ENCODE peak calls at places on chromosomes 16 and 17, in nine cellular contexts. I is vagina, C is neural crest cell, S is cardiac muscle cell, P is right lobe of liver, T is heart right ventricle, J is HFFc6, D is brain microvascular endothelial cell, G is mammary epithelial cell. W is an unnamed sample.

GRCh38 chr17:67324330-67324729 is 42.0 kb downstream of the PSMD12 start:
- DNase-seq in G (no peak), D (no peak), C (no peak), S (no peak), T (no peak), J (no peak), I (no peak), P (no peak), W (no peak)

GRCh38 chr17:34874496-34874895 is 86.8 kb downstream of the CCT6B start:
- DNase-seq in P (no peak), I (no peak), S (no peak), T (no peak), C (no peak), J (no peak), D (no peak), G (no peak), W (no peak)

GRCh38 chr16:73176577-73177013 is 128.7 kb upstream of the ZFHX3 start:
- DNase-seq in I (no peak), P (no peak), D (peak), T (no peak), C (no peak), J (peak), G (peak), S (peak), W (no peak)

GRCh38 chr17:28174352-28175046 is 132.0 kb downstream of the NLK start:
- DNase-seq in I (no peak), T (no peak), D (no peak), G (peak), S (no peak), J (no peak), C (no peak), P (no peak), W (no peak)

GRCh38 chr16:24013733-24014645 is 178.2 kb downstream of the PRKCB start:
- DNase-seq in P (no peak), D (no peak), S (no peak), J (no peak), T (peak), I (no peak), C (no peak), G (peak), W (no peak)

GRCh38 chr17:45894022-45894784 is at the start of gene MAPT:
- DNase-seq in T (peak), S (peak), D (peak), J (peak), G (peak), I (no peak), C (peak), P (peak), W (peak)

GRCh38 chr16:46428108-46429061 is 192.8 kb downstream of the SHCBP1 start:
- DNase-seq in J (no peak), P (peak), G (no peak), S (no peak), I (no peak), D (no peak), T (no peak), C (no peak), W (no peak)

GRCh38 chr16:49378238-49378637 is 4.6 kb downstream of the C16orf78 start:
- DNase-seq in J (no peak), I (no peak), S (no peak), T (no peak), D (no peak), P (no peak), G (no peak), C (no peak), W (no peak)

GRCh38 chr16:29990883-29991570 is 4.4 kb downstream of the HIRIP3 start:
- DNase-seq in T (no peak), J (no peak), P (peak), D (no peak), G (no peak), S (no peak), C (no peak), I (no peak), W (no peak)

GRCh38 chr16:14211856-14212543 is 140.9 kb downstream of the MRTFB start:
- DNase-seq in I (no peak), S (no peak), J (no peak), P (no peak), C (no peak), T (no peak), G (no peak), D (no peak), W (no peak)

GRCh38 chr16:74892574-74893461 is 92.1 kb downstream of the WDR59 start:
- DNase-seq in S (no peak), D (no peak), T (no peak), J (no peak), P (no peak), G (no peak), I (no peak), C (no peak), W (no peak)

GRCh38 chr17:13544292-13544691 is 57.4 kb downstream of the HS3ST3A1 start:
- DNase-seq in S (peak), D (peak), J (peak), G (peak), T (no peak), I (no peak), C (no peak), P (no peak), W (peak)

GRCh38 chr16:2769675-2770056 is 7.4 kb downstream of the ELOB start:
- DNase-seq in I (no peak), S (peak), J (no peak), T (no peak), G (peak), C (no peak), P (no peak), D (no peak), W (no peak)

GRCh38 chr17:73968680-73969079 is 234.8 kb upstream of the RPL38 start:
- DNase-seq in G (no peak), D (no peak), T (no peak), C (no peak), P (no peak), S (no peak), J (no peak), I (no peak), W (no peak)

DNA sequence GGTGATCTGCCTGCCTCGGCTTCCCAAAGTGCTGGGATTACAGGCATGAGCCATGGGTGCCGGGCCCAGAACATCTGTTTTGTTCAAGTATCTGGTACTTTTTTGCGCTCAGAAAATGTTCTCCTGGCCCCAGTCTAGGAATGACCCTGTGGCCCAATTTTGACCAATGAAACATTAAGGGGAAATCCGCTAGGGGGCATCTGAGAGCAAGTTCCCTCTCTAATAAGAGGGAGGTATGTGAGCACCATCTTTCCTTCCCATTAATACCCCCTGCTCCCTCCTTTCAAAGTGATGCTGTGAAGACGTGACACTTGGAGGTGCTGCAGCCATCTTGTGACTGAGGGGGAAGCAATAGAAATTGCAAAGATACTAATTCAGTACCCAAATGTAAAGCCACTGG is 16.5 kb upstream of the CLEC3A start:
- DNase-seq in T (no peak), G (no peak), J (no peak), C (peak), S (no peak), P (no peak), D (no peak), I (no peak), W (no peak)
- TF ChIP-seq CTCF in T (no peak), G (peak), J (peak), C (peak), S (no peak), P (peak), D (peak), I (no peak), W (no peak)

GRCh38 chr16:4309833-4310266 is 6.0 kb upstream of the GLIS2 start:
- DNase-seq in C (peak), D (peak), S (peak), P (no peak), J (peak), I (no peak), T (no peak), G (no peak), W (no peak)
- TF ChIP-seq CTCF in C (peak), D (peak), S (peak), P (peak), J (peak), I (no peak), T (peak), G (no peak), W (no peak)

DNA sequence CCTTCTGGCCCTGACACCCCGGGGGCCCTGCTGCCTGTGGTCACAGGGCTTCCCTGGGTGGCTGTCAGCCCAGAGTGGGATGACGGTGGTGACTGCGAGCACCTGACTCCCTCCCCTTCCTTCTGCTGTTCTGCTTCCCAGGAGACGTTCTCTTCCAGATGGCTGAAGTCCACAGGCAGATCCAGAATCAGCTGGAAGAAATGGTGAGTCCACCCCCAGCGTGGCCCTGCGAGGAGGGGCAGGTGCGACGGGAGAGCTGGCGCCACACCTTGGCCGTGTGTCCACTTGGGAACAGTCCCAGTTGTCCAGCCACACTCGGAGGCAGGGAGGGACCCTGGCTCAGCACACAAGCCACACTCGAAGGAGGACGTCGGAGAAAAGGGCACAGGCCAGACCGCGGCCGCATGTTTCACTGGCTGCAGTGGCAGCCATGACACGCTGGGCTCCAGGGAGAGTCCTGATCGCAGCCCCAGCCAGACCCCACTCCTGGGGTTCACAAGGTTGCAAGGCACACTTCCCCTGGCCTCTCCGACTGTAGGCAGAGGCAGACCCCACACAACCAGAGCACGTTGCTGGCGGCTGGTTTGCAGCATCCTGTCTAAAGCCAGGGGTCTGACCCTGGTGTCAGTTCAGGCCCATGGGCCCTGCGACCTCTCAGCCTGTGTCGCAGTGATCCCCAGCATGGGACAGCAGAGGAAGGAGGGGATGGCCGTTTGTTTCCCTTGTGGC is 49.9 kb downstream of the BAIAP2 start:
- DNase-seq in D (no peak), G (no peak), P (peak), C (no peak), J (no peak), T (peak), S (no peak), I (no peak), W (no peak)
- TF ChIP-seq CTCF in D (no peak), G (no peak), P (no peak), C (no peak), J (no peak), T (no peak), S (no peak), I (no peak), W (no peak)

GRCh38 chr16:87823146-87823929 is 46.0 kb downstream of the SLC7A5 start:
- DNase-seq in J (no peak), P (no peak), D (no peak), I (no peak), T (no peak), S (no peak), C (no peak), G (peak), W (no peak)
- TF ChIP-seq CTCF in J (no peak), P (no peak), D (no peak), I (no peak), T (no peak), S (no peak), C (no peak), G (no peak), W (no peak)

GRCh38 chr17:21039839-21040575 is 2.8 kb downstream of the USP22 start:
- DNase-seq in S (peak), T (no peak), J (peak), G (peak), P (no peak), I (no peak), D (no peak), C (no peak), W (no peak)
- TF ChIP-seq CTCF in S (peak), T (peak), J (peak), G (peak), P (peak), I (peak), D (peak), C (peak), W (no peak)

GRCh38 chr16:68355447-68356248 is 44.8 kb downstream of the PRMT7 start:
- DNase-seq in I (no peak), P (peak), C (no peak), T (no peak), D (no peak), J (no peak), G (no peak), S (no peak), W (no peak)

GRCh38 chr16:68356249-68356918 is 45.6 kb downstream of the PRMT7 start:
- DNase-seq in J (no peak), T (no peak), S (no peak), I (no peak), D (no peak), P (no peak), C (no peak), G (no peak), W (no peak)

GRCh38 chr16:68357521-68357922 is 46.7 kb downstream of the PRMT7 start:
- DNase-seq in C (no peak), P (no peak), J (no peak), I (no peak), S (no peak), T (no peak), D (no peak), G (no peak), W (no peak)

GRCh38 chr16:68357923-68358322 is 47.1 kb downstream of the PRMT7 start:
- DNase-seq in G (no peak), P (no peak), J (no peak), I (no peak), D (no peak), S (no peak), C (no peak), T (no peak), W (no peak)

GRCh38 chr16:68356919-68357286 is 46.1 kb downstream of the PRMT7 start:
- DNase-seq in I (no peak), D (no peak), C (no peak), T (no peak), S (no peak), P (no peak), G (no peak), J (no peak), W (no peak)
- TF ChIP-seq CTCF in I (no peak), D (no peak), C (no peak), T (no peak), S (no peak), P (no peak), G (no peak), J (no peak), W (no peak)